ENCODE peak calls at places on chromosomes 11 and 22, in nine cellular contexts. W is NCI-H460; O is HT-29; Y is activated T-cell treated with anti-CD3 and anti-CD28 coated beads, Interleukin-2, amount 50 U/mL, for 72 hours; N is NCI-H774; Z is lower leg skin; P is Daoy; Q is IMR-90; M is HS-5. H is an unnamed sample.

GRCh38 chr11:74464746-74465145 is 2.6 kb downstream of the KCNE3 start:
- DNase-seq in Y (no peak), M (no peak), O (no peak), W (no peak), Q (no peak), N (no peak), P (no peak), Z (no peak), H (no peak)

GRCh38 chr11:35010656-35011055 is 94.2 kb downstream of the PDHX start:
- DNase-seq in P (no peak), W (no peak), M (no peak), Z (no peak), N (no peak), Y (no peak), Q (no peak), O (no peak), H (no peak)

GRCh38 chr11:65658174-65659021 is 4.3 kb downstream of the RELA start:
- DNase-seq in O (no peak), Q (no peak), Z (peak; percentile 84), P (no peak), N (no peak), W (no peak), Y (no peak), M (no peak), H (no peak)

GRCh38 chr11:61555051-61555969 is 25.6 kb downstream of the SYT7 start:
- DNase-seq in M (no peak), W (no peak), Z (no peak), N (no peak), O (peak; percentile 31), P (no peak), Y (no peak), Q (no peak), H (no peak)

GRCh38 chr22:44686873-44687600 is 15.0 kb upstream of the PRR5 start:
- DNase-seq in W (no peak), P (no peak), N (no peak), Q (peak; percentile 81), Y (no peak), M (no peak), Z (no peak), O (no peak), H (no peak)

GRCh38 chr11:79340535-79340934 is 100.3 kb downstream of the TENM4 start:
- DNase-seq in P (no peak), Y (no peak), M (no peak), N (no peak), Q (no peak), W (no peak), O (no peak), Z (no peak), H (no peak)

GRCh38 chr22:20765938-20766337 is 8.0 kb upstream of the SERPIND1 start:
- DNase-seq in W (no peak), Y (no peak), O (no peak), M (no peak), Q (no peak), P (no peak), Z (no peak), N (no peak), H (no peak)

GRCh38 chr22:46011627-46012181 is 34.7 kb upstream of the WNT7B start:
- DNase-seq in Y (no peak), O (no peak), W (no peak), Q (no peak), N (no peak), P (no peak), Z (peak; percentile 90), M (no peak), H (no peak)

GRCh38 chr22:39318507-39319283 is 728 bp downstream of the RPL3 start:
- DNase-seq in M (no peak), W (no peak), Q (no peak), P (no peak), Z (no peak), Y (no peak), N (no peak), O (peak; percentile 58), H (no peak)

GRCh38 chr22:45977551-45978274 is 751 bp upstream of the WNT7B start:
- DNase-seq in Q (peak; percentile 22), M (no peak), N (no peak), Y (no peak), Z (no peak), W (no peak), O (peak; percentile 51), P (peak; percentile 74), H (no peak)

GRCh38 chr11:11982975-11983374 is 25.5 kb downstream of the DKK3 start:
- DNase-seq in W (no peak), P (peak; percentile 41), Z (no peak), Y (no peak), M (no peak), Q (peak; percentile 75), N (no peak), O (no peak), H (no peak)

GRCh38 chr11:3201677-3202181 is 16.9 kb downstream of the MRGPRG start:
- DNase-seq in O (no peak), Y (no peak), Z (peak; percentile 75), W (no peak), N (no peak), M (no peak), P (no peak), Q (no peak), H (no peak)

GRCh38 chr22:29030016-29030617 is 31.5 kb downstream of the C22orf31 start:
- DNase-seq in Z (no peak), N (no peak), Q (no peak), M (no peak), P (no peak), W (no peak), O (peak; percentile 89), Y (no peak), H (no peak)

GRCh38 chr11:15816270-15816871 is 540.0 kb downstream of the SOX6 start:
- DNase-seq in Q (peak; percentile 92), Z (no peak), W (no peak), M (peak; percentile 78), P (peak; percentile 76), N (no peak), O (peak; percentile 79), Y (peak; percentile 11), H (peak; percentile 61)

GRCh38 chr22:18023509-18024275 is 669 bp downstream of the MICAL3 start:
- DNase-seq in Q (peak; percentile 85), W (peak; percentile 62), N (peak; percentile 32), O (peak; percentile 57), P (peak; percentile 93), Z (peak; percentile 95), M (no peak), Y (peak; percentile 33), H (peak; percentile 5)

GRCh38 chr11:106706355-106706754 is 311.9 kb downstream of the GUCY1A2 start:
- DNase-seq in P (peak; percentile 73), N (no peak), W (peak; percentile 18), Q (peak; percentile 67), O (peak; percentile 65), Z (no peak), M (peak; percentile 44), Y (no peak), H (no peak)

GRCh38 chr11:116217006-116217405 is 555.8 kb downstream of the BUD13 start:
- DNase-seq in W (no peak), Z (no peak), Y (no peak), Q (peak; percentile 45), M (no peak), N (no peak), O (peak; percentile 39), P (peak; percentile 63), H (peak; percentile 13)

GRCh38 chr22:49062155-49063039 is 765.3 kb downstream of the BRD1 start:
- DNase-seq in M (no peak), P (no peak), Z (no peak), Q (no peak), N (peak; percentile 51), Y (no peak), O (no peak), W (no peak), H (no peak)